ENCODE peak calls at places on chromosome 1, in four cellular contexts. O is stimulated activated CD8-positive, alpha-beta memory T cell treated with anti-CD3 and anti-CD28 coated beads, Interleukin-12 subunit alpha, Interleukin-12 subunit beta, amount 100 ng/mL, for 4 hours; Y is mucosa of descending colon; C is BE2C. K is an unnamed sample.

GRCh38 chr1:24984800-24985552 is 54.9 kb upstream of the RUNX3 start:
- DNase-seq in O (no peak), Y (peak; percentile 17), C (no peak), K (no peak)

GRCh38 chr1:66563094-66563800 is 29.3 kb downstream of the SGIP1 start:
- DNase-seq in O (no peak), Y (peak; percentile 37), C (no peak), K (no peak)

GRCh38 chr1:240189386-240189989 is 97.8 kb downstream of the FMN2 start:
- DNase-seq in O (no peak), Y (peak; percentile 69), C (peak; percentile 53), K (no peak)

GRCh38 chr1:243912347-243912746 is 62.3 kb upstream of the AKT3 start:
- DNase-seq in O (no peak), Y (no peak), C (no peak), K (no peak)

GRCh38 chr1:222124602-222125001 is 382.7 kb upstream of the DUSP10 start:
- DNase-seq in O (no peak), Y (peak; percentile 3), C (no peak), K (no peak)

GRCh38 chr1:156119503-156120209 is 5.1 kb downstream of the LMNA start:
- DNase-seq in O (no peak), Y (peak; percentile 70), C (peak; percentile 69), K (no peak)

GRCh38 chr1:179709841-179710329 is 33.2 kb upstream of the FAM163A start:
- DNase-seq in O (no peak), Y (peak; percentile 9), C (peak; percentile 59), K (no peak)

GRCh38 chr1:40310983-40311642 is 6.0 kb downstream of the COL9A2 start:
- DNase-seq in O (no peak), Y (no peak), C (no peak), K (no peak)

GRCh38 chr1:117627562-117628165 is 21.8 kb downstream of the TENT5C start:
- DNase-seq in O (no peak), Y (no peak), C (no peak), K (no peak)

GRCh38 chr1:15616704-15617172 is 520 bp upstream of the DDI2 start:
- DNase-seq in O (no peak), Y (peak; percentile 29), C (no peak), K (no peak)

GRCh38 chr1:107724648-107725047 is 240.3 kb downstream of the VAV3 start:
- DNase-seq in O (no peak), Y (no peak), C (no peak), K (no peak)

K was measured in activated B cell treated with CpG ODN at 0.5 μM for 24 hours.